ENCODE peak calls at places on chromosomes 5 and 9, in four cellular contexts. R is mesendoderm, O is H1, U is H9. V is an unnamed sample.

GRCh38 chr9:132990781-132991180 is 12.3 kb downstream of the GFI1B start:
- DNase-seq in R (no peak), O (no peak), U (no peak), V (no peak)

GRCh38 chr5:98836175-98836574 is 62.7 kb downstream of the RGMB start:
- DNase-seq in R (no peak), O (no peak), U (no peak), V (no peak)

GRCh38 chr9:79672236-79672635 is 100.5 kb downstream of the TLE4 start:
- DNase-seq in R (no peak), O (no peak), U (no peak), V (no peak)

GRCh38 chr9:132849168-132849831 is 28.8 kb downstream of the AK8 start:
- DNase-seq in R (no peak), O (no peak), U (no peak), V (no peak)

GRCh38 chr5:170479484-170479883 is 24.3 kb upstream of the KCNIP1 start:
- DNase-seq in R (peak), O (peak), U (peak), V (peak)

GRCh38 chr9:133054966-133055365 is 6.8 kb upstream of the CEL start:
- DNase-seq in R (no peak), O (no peak), U (no peak), V (peak)

GRCh38 chr5:153460421-153460820 is 30.0 kb upstream of the GRIA1 start:
- DNase-seq in R (no peak), O (no peak), U (no peak), V (peak)

GRCh38 chr9:37676411-37676830 is 25.7 kb downstream of the FRMPD1 start:
- DNase-seq in R (no peak), O (no peak), U (no peak), V (no peak)

GRCh38 chr5:10522224-10522611 is 41.7 kb upstream of the ANKRD33B start:
- DNase-seq in R (no peak), O (no peak), U (no peak), V (no peak)

GRCh38 chr9:97473717-97474116 is 27.7 kb upstream of the TMOD1 start:
- DNase-seq in R (no peak), O (no peak), U (no peak), V (no peak)

GRCh38 chr5:75524071-75524470 is 12.4 kb downstream of the POLK start:
- DNase-seq in R (no peak), O (no peak), U (no peak), V (no peak)

GRCh38 chr9:28661853-28662252 is 1088.6 kb upstream of the C9orf72 start:
- DNase-seq in R (no peak), O (no peak), U (no peak), V (no peak)

GRCh38 chr5:180205936-180206335 is 3.1 kb downstream of the RASGEF1C start:
- DNase-seq in R (no peak), O (no peak), U (no peak), V (no peak)

GRCh38 chr5:93570294-93571110 is 10.5 kb downstream of the NR2F1-AS1 start:
- DNase-seq in R (no peak), O (peak), U (peak), V (no peak)

GRCh38 chr5:77663081-77663863 is 24.8 kb upstream of the OTP start:
- DNase-seq in R (no peak), O (no peak), U (no peak), V (no peak)

GRCh38 chr5:73638344-73639095 is 12.5 kb downstream of the ARHGEF28 start:
- DNase-seq in R (no peak), O (no peak), U (no peak), V (peak)

GRCh38 chr5:13956441-13956840 is 12.0 kb upstream of the DNAH5 start:
- DNase-seq in R (no peak), O (no peak), U (no peak), V (no peak)

GRCh38 chr9:126395439-126396212 is 69.0 kb downstream of the MVB12B start:
- DNase-seq in R (no peak), O (no peak), U (no peak), V (peak)

GRCh38 chr5:14108170-14108996 is 34.8 kb upstream of the TRIO start:
- DNase-seq in R (peak), O (peak), U (peak), V (peak)

GRCh38 chr9:35669331-35670145 is 4.2 kb upstream of the CA9 start:
- DNase-seq in R (no peak), O (no peak), U (no peak), V (peak)

GRCh38 chr5:142783601-142784291 is 13.6 kb downstream of the ARHGAP26 start:
- DNase-seq in R (peak), O (no peak), U (no peak), V (no peak)

GRCh38 chr5:159781626-159782157 is 134.6 kb upstream of the ADRA1B start:
- DNase-seq in R (no peak), O (no peak), U (no peak), V (no peak)

GRCh38 chr9:98334796-98335195 is 79.3 kb upstream of the TBC1D2 start:
- DNase-seq in R (no peak), O (no peak), U (no peak), V (no peak)

GRCh38 chr9:105251733-105252404 is 7.4 kb downstream of the SLC44A1 start:
- DNase-seq in R (no peak), O (no peak), U (no peak), V (no peak)

GRCh38 chr9:73649552-73649951 is 497.9 kb downstream of the ANXA1 start:
- DNase-seq in R (no peak), O (no peak), U (no peak), V (no peak)

GRCh38 chr9:84917366-84918063 is 248.0 kb downstream of the NTRK2 start:
- DNase-seq in R (peak), O (no peak), U (no peak), V (no peak)

GRCh38 chr9:78668148-78668825 is 371.4 kb downstream of the PSAT1 start:
- DNase-seq in R (peak), O (no peak), U (no peak), V (no peak)

GRCh38 chr5:159825551-159826051 is 90.7 kb upstream of the ADRA1B start:
- DNase-seq in R (no peak), O (no peak), U (no peak), V (no peak)

GRCh38 chr9:136769710-136770191 is 5.4 kb upstream of the LCN15 start:
- DNase-seq in R (peak), O (peak), U (peak), V (no peak)

GRCh38 chr5:32277782-32278181 is 35.0 kb downstream of the MTMR12 start:
- DNase-seq in R (no peak), O (no peak), U (no peak), V (no peak)

GRCh38 chr9:79325501-79325900 is 246.3 kb upstream of the TLE4 start:
- DNase-seq in R (no peak), O (no peak), U (no peak), V (peak)

GRCh38 chr9:126504086-126504976 is 109.4 kb upstream of the LMX1B start:
- DNase-seq in R (no peak), O (no peak), U (no peak), V (no peak)

GRCh38 chr5:150139334-150139733 is 16.3 kb downstream of the PDGFRB start:
- DNase-seq in R (peak), O (no peak), U (no peak), V (peak)
- H3K56ac ChIP-seq in R (peak), O (no peak), U (no peak), V (peak)

GRCh38 chr5:137268646-137269045 is 230.5 kb downstream of the SPOCK1 start:
- DNase-seq in R (no peak), O (no peak), U (no peak), V (no peak)
- H3K56ac ChIP-seq in R (no peak), O (no peak), U (no peak), V (no peak)

GRCh38 chr5:168286386-168286785 is 5.1 kb upstream of the WWC1 start:
- DNase-seq in R (peak), O (peak), U (peak), V (no peak)
- H3K56ac ChIP-seq in R (no peak), O (no peak), U (no peak), V (no peak)

GRCh38 chr5:149177339-149177843 is 36.1 kb downstream of the ABLIM3 start:
- DNase-seq in R (no peak), O (no peak), U (no peak), V (no peak)
- H3K56ac ChIP-seq in R (no peak), O (no peak), U (no peak), V (no peak)